ENCODE peak calls at places on chromosome 6, in four cellular contexts. Z is dorsolateral prefrontal cortex, B is psoas muscle, C is pancreas. P is an unnamed sample.

GRCh38 chr6:41646026-41646795 is 7.9 kb downstream of the MDFI start:
- DNase-seq in C (no peak), Z (no peak), B (no peak), P (no peak)

GRCh38 chr6:16651871-16652270 is 109.4 kb downstream of the ATXN1 start:
- DNase-seq in B (no peak), Z (no peak), C (no peak), P (no peak)

GRCh38 chr6:83615025-83615999 is 93.6 kb downstream of the SNAP91 start:
- DNase-seq in B (no peak), C (no peak), Z (no peak), P (no peak)

GRCh38 chr6:47187883-47188587 is 121.7 kb downstream of the TNFRSF21 start:
- DNase-seq in C (no peak), Z (no peak), B (no peak), P (no peak)

GRCh38 chr6:26543953-26544352 is 5.8 kb downstream of the HMGN4 start:
- DNase-seq in B (no peak), C (no peak), Z (no peak), P (no peak)

GRCh38 chr6:45911691-45912090 is 104.0 kb downstream of the CLIC5 start:
- DNase-seq in B (no peak), C (no peak), Z (no peak), P (no peak)

GRCh38 chr6:44676826-44677433 is 289.4 kb downstream of the CDC5L start:
- DNase-seq in Z (no peak), B (no peak), C (no peak), P (no peak)

GRCh38 chr6:142551145-142551811 is 249.5 kb downstream of the ADGRG6 start:
- DNase-seq in Z (peak), C (no peak), B (no peak), P (no peak)

DNA sequence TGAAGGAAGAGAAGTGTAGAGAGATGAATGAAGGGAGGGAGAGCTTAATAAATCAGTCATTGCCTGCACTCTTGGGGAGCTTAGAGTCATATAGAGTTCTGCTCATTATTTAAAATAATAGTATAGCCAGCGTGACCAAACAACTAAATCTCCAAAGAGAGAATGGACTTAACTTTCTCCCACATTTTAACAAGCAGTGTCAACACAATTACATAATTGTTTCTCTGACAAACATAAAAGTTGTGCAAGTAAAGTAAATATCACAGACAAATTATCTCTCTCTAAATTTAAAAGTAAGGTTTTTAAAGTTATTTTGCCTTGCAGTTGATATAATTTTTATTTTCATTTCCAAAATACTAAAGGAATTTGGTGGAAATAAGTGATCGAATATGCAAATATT is 67.9 kb downstream of the KIF6 start:
- DNase-seq in Z (no peak), C (no peak), B (no peak), P (no peak)
- H3K27ac ChIP-seq in Z (no peak), C (no peak), B (no peak), P (no peak)

GRCh38 chr6:149102324-149102723 is 215.2 kb upstream of the TAB2 start:
- DNase-seq in C (no peak), B (no peak), Z (no peak), P (no peak)

GRCh38 chr6:149097794-149098193 is 219.7 kb upstream of the TAB2 start:
- DNase-seq in C (no peak), B (no peak), Z (no peak), P (no peak)

GRCh38 chr6:149095842-149096241 is 221.7 kb upstream of the TAB2 start:
- DNase-seq in C (no peak), Z (no peak), B (no peak), P (no peak)

GRCh38 chr6:149094934-149095341 is 222.6 kb upstream of the TAB2 start:
- DNase-seq in B (no peak), Z (no peak), C (no peak), P (no peak)

DNA sequence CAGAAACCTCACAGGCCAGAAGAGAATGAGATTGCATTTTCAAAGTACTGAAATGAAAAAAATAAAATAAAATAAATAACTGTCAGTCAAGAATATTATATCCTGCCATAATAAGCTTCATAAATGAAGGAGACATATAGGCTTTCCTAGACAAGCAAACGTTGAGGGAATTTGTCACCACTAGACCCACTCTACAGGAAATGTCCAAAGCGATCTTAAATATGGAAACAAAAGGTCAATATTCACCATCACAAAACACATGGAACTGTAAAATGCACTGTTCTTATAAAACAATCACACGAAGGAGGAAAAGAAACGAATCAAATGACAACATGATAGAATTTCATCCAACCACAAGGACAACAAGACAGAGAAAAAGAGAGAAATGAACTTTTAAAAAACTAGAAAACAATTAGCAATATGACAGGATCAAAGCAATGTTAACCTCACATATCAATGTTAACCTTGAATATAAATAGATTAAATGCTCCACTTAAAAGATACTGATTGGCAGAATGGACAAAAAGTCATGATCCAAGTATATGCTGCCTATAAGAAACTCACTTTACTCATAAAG is 218.7 kb upstream of the TAB2 start:
- DNase-seq in B (no peak), C (no peak), Z (no peak), P (no peak)
- H3K27ac ChIP-seq in B (no peak), C (no peak), Z (no peak), P (no peak)

DNA sequence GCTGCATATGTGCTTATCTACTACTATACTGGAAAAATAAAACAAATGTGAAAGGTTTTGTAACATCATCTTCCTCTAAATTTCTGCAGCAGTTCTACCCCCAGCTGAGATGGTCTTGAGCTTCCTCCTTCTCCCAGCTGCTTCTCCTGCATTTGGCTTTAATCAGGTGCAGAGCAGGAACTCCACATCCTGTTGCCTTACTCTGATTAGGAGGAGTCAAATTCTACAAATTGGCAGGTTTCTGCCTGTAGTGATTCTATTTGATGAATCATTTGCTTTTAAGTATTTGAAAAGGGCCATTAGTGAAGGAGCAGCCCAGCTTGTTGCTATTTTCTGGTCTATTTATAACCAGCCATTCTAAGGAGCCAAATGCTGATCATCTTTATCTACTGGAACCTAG is 224.5 kb downstream of the GMDS start:
- DNase-seq in C (no peak), Z (no peak), B (no peak), P (no peak)
- H3K27ac ChIP-seq in C (no peak), Z (no peak), B (no peak), P (no peak)

GRCh38 chr6:134553941-134554340 is 236.0 kb upstream of the SGK1 start:
- DNase-seq in Z (no peak), B (no peak), C (no peak), P (no peak)
- H3K27ac ChIP-seq in Z (no peak), B (no peak), C (no peak), P (no peak)

GRCh38 chr6:17881085-17881883 is 106.2 kb downstream of the KIF13A start:
- DNase-seq in Z (no peak), C (no peak), B (no peak), P (no peak)
- H3K27ac ChIP-seq in Z (no peak), C (no peak), B (no peak), P (no peak)

GRCh38 chr6:112087916-112088315 is 525 bp downstream of the FAM229B start:
- DNase-seq in C (no peak), B (no peak), Z (no peak), P (no peak)
- H3K27ac ChIP-seq in C (peak), B (peak), Z (peak), P (peak)

GRCh38 chr6:88367248-88367647 is 201.1 kb upstream of the CNR1 start:
- DNase-seq in B (no peak), Z (no peak), C (no peak), P (no peak)

GRCh38 chr6:88368071-88368787 is 202.1 kb upstream of the CNR1 start:
- DNase-seq in C (no peak), Z (no peak), B (no peak), P (no peak)

GRCh38 chr6:88365230-88365629 is 199.1 kb upstream of the CNR1 start:
- DNase-seq in Z (no peak), C (no peak), B (no peak), P (no peak)

GRCh38 chr6:88361754-88362153 is 195.6 kb upstream of the CNR1 start:
- DNase-seq in Z (no peak), B (no peak), C (no peak), P (no peak)

DNA sequence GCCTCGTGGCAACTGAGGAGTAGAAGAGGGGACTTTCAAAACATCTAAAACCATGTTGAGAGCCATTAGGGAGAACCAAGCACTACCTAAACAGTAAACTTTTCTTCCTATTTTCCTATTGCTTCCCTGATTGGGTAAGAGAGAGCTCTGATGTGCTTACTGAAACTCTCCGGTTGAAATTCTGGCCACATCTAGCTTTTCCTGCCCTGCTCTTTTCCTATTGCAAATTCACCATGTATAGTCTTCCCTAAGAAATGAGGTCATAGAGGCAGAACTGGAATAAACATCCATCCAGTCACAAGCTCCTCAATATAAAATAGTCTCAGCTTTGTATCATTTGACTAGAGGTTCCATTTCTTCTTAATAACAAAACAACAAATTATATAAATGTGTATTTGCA is 199.5 kb upstream of the CNR1 start:
- DNase-seq in Z (no peak), C (no peak), B (no peak), P (no peak)
- H3K27ac ChIP-seq in Z (no peak), C (no peak), B (no peak), P (no peak)

GRCh38 chr6:24646771-24647170 is 780 bp upstream of the KIAA0319 start:
- DNase-seq in C (no peak), Z (no peak), B (no peak), P (no peak)

GRCh38 chr6:24644377-24644776 is 1.6 kb downstream of the KIAA0319 start:
- DNase-seq in Z (no peak), C (no peak), B (no peak), P (no peak)

GRCh38 chr6:24648276-24648675 is 2.3 kb upstream of the KIAA0319 start:
- DNase-seq in C (no peak), Z (no peak), B (no peak), P (no peak)

GRCh38 chr6:24655229-24655628 is 9.2 kb upstream of the KIAA0319 start:
- DNase-seq in B (no peak), C (no peak), Z (no peak), P (no peak)

DNA sequence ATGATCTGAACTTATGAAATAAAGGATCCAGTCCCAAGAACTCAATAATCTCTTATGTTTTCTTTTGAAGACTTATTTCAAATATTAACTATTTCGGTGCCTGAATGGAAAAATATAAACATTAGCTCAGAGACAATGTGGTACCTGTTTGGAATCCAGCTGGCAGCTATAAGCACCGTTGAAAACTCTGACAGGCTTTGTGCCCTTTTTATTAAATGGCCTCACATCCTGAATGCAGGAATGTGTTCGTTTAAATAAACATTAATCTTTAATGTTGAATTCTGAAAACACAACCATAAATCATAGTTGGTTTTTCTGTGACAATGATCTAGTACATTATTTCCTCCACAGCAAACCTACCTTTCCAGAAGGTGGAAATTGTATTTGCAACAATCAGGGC is 4.4 kb upstream of the KIAA0319 start:
- DNase-seq in Z (no peak), B (no peak), C (no peak), P (no peak)
- H3K27ac ChIP-seq in Z (no peak), B (no peak), C (no peak), P (no peak)

GRCh38 chr6:149131891-149132290 is 185.6 kb upstream of the TAB2 start:
- DNase-seq in Z (no peak), C (no peak), B (no peak), P (no peak)

GRCh38 chr6:149128489-149129145 is 188.9 kb upstream of the TAB2 start:
- DNase-seq in C (no peak), B (no peak), Z (no peak), P (no peak)

GRCh38 chr6:149130093-149130872 is 187.2 kb upstream of the TAB2 start:
- DNase-seq in B (no peak), C (peak), Z (no peak), P (no peak)

GRCh38 chr6:149127212-149127611 is 190.3 kb upstream of the TAB2 start:
- DNase-seq in C (no peak), B (no peak), Z (no peak), P (no peak)

DNA sequence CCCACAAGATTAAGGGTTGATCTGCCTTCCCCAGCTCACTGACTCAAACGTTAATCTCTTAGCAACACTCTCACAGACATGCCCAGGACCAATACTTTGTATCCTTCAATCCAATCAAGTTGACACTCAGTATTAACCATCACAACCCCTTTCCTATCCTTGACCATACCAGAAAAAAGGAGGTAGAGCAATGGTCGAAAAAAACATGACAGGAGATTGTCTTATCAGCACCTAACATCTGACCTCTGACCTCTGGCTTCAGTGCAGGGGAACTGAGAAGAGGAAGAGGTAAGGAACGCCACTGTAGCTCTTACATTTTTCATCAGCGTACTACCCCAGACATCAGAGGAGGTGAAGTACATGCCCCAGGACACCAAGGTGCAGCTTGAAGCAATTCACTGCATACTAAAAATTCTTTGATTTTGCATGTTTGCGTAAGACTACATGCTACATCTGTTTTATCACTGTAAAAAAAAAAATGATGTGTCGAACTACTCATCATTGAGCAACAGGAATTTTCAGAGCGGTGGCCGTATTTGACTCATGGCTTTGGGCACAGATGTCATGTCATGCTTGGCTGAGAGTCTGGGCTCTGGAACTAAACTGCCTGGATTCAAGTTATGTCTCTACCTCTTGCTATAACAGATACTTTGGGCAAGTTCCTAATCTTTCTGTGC is 188.0 kb upstream of the TAB2 start:
- DNase-seq in C (no peak), B (no peak), Z (no peak), P (no peak)
- H3K27ac ChIP-seq in C (no peak), B (no peak), Z (no peak), P (no peak)

GRCh38 chr6:13367396-13367795 is 39.1 kb upstream of the TBC1D7 start:
- DNase-seq in C (no peak), Z (no peak), B (no peak), P (no peak)
- H3K27ac ChIP-seq in C (no peak), Z (peak), B (no peak), P (no peak)